ENCODE peak calls at places on chromosomes 6 and 20, in six cellular contexts. V is K562, A is A549, S is GM12878, T is WTC11, Y is HCT116. B is an unnamed sample.
A peak's percentile ranks its signal among the peaks of the same experiment; 100 is the strongest.

GRCh38 chr6:44411141-44411540 is 23.6 kb downstream of the CDC5L start:
- DNase-seq in V (no peak), A (no peak), S (no peak), T (no peak), Y (no peak), B (peak; percentile 57)

GRCh38 chr20:1557605-1558004 is at the start of gene SIRPD:
- DNase-seq in V (no peak), A (no peak), S (no peak), T (no peak), Y (no peak), B (no peak)

GRCh38 chr6:105402090-105402980 is 547 bp downstream of the PREP start:
- DNase-seq in V (no peak), A (peak; percentile 36), S (no peak), T (peak; percentile 19), Y (no peak), B (peak; percentile 52)

GRCh38 chr6:42434237-42434636 is 17.5 kb downstream of the TRERF1 start:
- DNase-seq in V (no peak), A (no peak), S (no peak), T (no peak), Y (no peak), B (no peak)

GRCh38 chr20:62624325-62624690 is 18.0 kb upstream of the SLCO4A1 start:
- DNase-seq in V (peak; percentile 43), A (no peak), S (no peak), T (no peak), Y (no peak), B (no peak)

GRCh38 chr20:53843645-53844044 is 226.7 kb downstream of the BCAS1 start:
- DNase-seq in V (no peak), A (no peak), S (no peak), T (no peak), Y (no peak), B (no peak)

GRCh38 chr6:135870722-135871121 is 19.2 kb downstream of the PDE7B start:
- DNase-seq in V (no peak), A (no peak), S (no peak), T (no peak), Y (no peak), B (peak; percentile 41)

GRCh38 chr6:153090241-153090930 is 40.7 kb downstream of the RGS17 start:
- DNase-seq in V (no peak), A (no peak), S (no peak), T (no peak), Y (peak; percentile 13), B (peak; percentile 94)

GRCh38 chr6:91506509-91506908 is 919.6 kb upstream of the MAP3K7 start:
- DNase-seq in V (no peak), A (no peak), S (no peak), T (no peak), Y (no peak), B (no peak)
- TF ChIP-seq MAX in V (no peak), A (no peak), S (no peak), T (no peak), Y (no peak), B (no peak)

GRCh38 chr6:11710221-11710836 is 68.3 kb downstream of the ADTRP start:
- DNase-seq in V (no peak), A (no peak), S (no peak), T (no peak), Y (no peak), B (peak; percentile 16)
- TF ChIP-seq MAX in V (no peak), A (no peak), S (no peak), T (no peak), Y (no peak), B (no peak)

GRCh38 chr6:3204921-3205320 is 22.5 kb downstream of the TUBB2B start:
- DNase-seq in V (no peak), A (no peak), S (no peak), T (no peak), Y (no peak), B (no peak)

GRCh38 chr6:3201388-3201787 is 26.1 kb downstream of the TUBB2B start:
- DNase-seq in V (no peak), A (no peak), S (no peak), T (no peak), Y (no peak), B (no peak)

GRCh38 chr6:3200682-3201081 is 26.8 kb downstream of the TUBB2B start:
- DNase-seq in V (no peak), A (no peak), S (no peak), T (no peak), Y (no peak), B (no peak)

GRCh38 chr6:3205913-3206312 is 21.5 kb downstream of the TUBB2B start:
- DNase-seq in V (no peak), A (no peak), S (no peak), T (no peak), Y (no peak), B (no peak)

GRCh38 chr6:3202999-3203696 is 24.3 kb downstream of the TUBB2B start:
- DNase-seq in V (peak; percentile 29), A (no peak), S (no peak), T (no peak), Y (no peak), B (no peak)
- TF ChIP-seq MAX in V (no peak), A (no peak), S (no peak), T (no peak), Y (no peak), B (no peak)

GRCh38 chr6:161396539-161396938 is 122.7 kb upstream of the AGPAT4 start:
- DNase-seq in V (no peak), A (no peak), S (no peak), T (no peak), Y (no peak), B (no peak)
- TF ChIP-seq MAX in V (no peak), A (no peak), S (no peak), T (no peak), Y (no peak), B (no peak)

DNA sequence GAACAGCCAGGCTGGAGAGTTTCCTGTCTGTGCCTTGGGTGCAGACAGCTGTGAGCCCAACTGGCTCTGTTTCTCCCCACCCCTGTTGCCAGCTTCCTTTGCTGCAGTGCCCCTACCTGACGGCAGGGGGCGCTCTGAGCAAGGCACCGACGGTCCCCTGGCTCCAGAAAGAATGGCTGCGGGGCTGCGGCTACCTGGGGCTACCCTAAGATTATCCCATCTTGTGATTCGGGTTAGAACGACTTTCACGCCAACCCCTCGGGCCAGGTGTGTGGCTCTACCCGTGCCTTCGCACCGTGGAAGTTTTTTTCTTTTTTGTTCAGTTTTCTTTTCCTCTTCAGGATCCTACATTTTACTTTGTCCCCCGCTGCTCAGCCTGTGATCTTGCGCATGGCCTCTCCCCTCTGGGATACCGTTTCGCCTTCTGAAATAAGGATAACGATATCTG is 33.4 kb upstream of the AAR2 start:
- DNase-seq in V (peak; percentile 89), A (peak; percentile 89), S (no peak), T (peak; percentile 89), Y (peak; percentile 10), B (peak; percentile 35)
- TF ChIP-seq MAX in V (no peak), A (no peak), S (no peak), T (no peak), Y (no peak), B (no peak)

GRCh38 chr20:48697845-48698491 is 129.8 kb downstream of the PREX1 start:
- DNase-seq in V (no peak), A (peak; percentile 61), S (no peak), T (no peak), Y (no peak), B (peak; percentile 20)
- TF ChIP-seq MAX in V (no peak), A (no peak), S (no peak), T (no peak), Y (no peak), B (no peak)

DNA sequence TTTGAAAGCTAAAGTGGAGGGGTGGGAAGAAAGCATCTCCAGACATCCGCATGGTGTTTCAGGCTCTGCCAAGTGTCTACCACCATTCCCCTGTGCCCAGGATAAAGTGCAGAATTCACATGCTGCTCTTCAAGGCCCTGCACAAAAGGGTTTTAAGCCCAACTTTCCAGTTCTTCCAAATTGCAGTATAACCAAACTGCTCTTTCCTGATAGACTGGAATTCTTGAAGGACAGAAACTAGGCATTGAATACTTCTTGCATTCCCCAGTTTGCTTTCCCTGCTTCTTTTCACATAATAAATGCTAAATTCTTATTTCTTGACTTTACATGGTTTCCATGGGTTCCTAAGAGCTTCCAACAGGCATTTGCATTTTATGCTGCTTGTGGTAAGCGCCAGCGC is 7.8 kb downstream of the SOX4 start:
- DNase-seq in V (no peak), A (no peak), S (no peak), T (no peak), Y (no peak), B (peak; percentile 48)
- TF ChIP-seq MAX in V (no peak), A (no peak), S (no peak), T (no peak), Y (no peak), B (no peak)

GRCh38 chr6:3282461-3283236 is 23.9 kb downstream of the PSMG4 start:
- DNase-seq in V (no peak), A (no peak), S (no peak), T (peak; percentile 3), Y (no peak), B (no peak)
- TF ChIP-seq MAX in V (no peak), A (no peak), S (no peak), T (no peak), Y (no peak), B (no peak)

B was measured in endothelial cell of umbilical vein.